ENCODE peak calls at places on chromosome 11, in seven cellular contexts. One of them, this sample, is unnamed.

GRCh38 chr11:18612394-18612793 is 12.8 kb downstream of the MISFA start:
- DNase-seq in neuronal stem cell: no peak
- DNase-seq in dorsolateral prefrontal cortex: no peak
- DNase-seq in endodermal cell: no peak
- DNase-seq in cardiac muscle cell: no peak
- DNase-seq in MM.1S: no peak
- DNase-seq in CD8-positive, alpha-beta T cell: no peak
- DNase-seq in this sample: no peak

GRCh38 chr11:68778205-68778604 is 26.9 kb upstream of the TESMIN start:
- DNase-seq in neuronal stem cell: no peak
- DNase-seq in dorsolateral prefrontal cortex: no peak
- DNase-seq in endodermal cell: no peak
- DNase-seq in cardiac muscle cell: no peak
- DNase-seq in MM.1S: no peak
- DNase-seq in CD8-positive, alpha-beta T cell: no peak
- DNase-seq in this sample: no peak

GRCh38 chr11:117194267-117194666 is 4.9 kb upstream of the TAGLN start:
- DNase-seq in neuronal stem cell: no peak
- DNase-seq in dorsolateral prefrontal cortex: no peak
- DNase-seq in endodermal cell: no peak
- DNase-seq in cardiac muscle cell: no peak
- DNase-seq in MM.1S: no peak
- DNase-seq in CD8-positive, alpha-beta T cell: no peak
- DNase-seq in this sample: no peak

GRCh38 chr11:80083561-80083960 is 642.7 kb upstream of the TENM4 start:
- DNase-seq in neuronal stem cell: no peak
- DNase-seq in dorsolateral prefrontal cortex: no peak
- DNase-seq in endodermal cell: no peak
- DNase-seq in cardiac muscle cell: peak
- DNase-seq in MM.1S: no peak
- DNase-seq in CD8-positive, alpha-beta T cell: no peak
- DNase-seq in this sample: no peak

GRCh38 chr11:29005401-29005980 is 897.3 kb downstream of the METTL15 start:
- DNase-seq in neuronal stem cell: no peak
- DNase-seq in dorsolateral prefrontal cortex: no peak
- DNase-seq in endodermal cell: peak
- DNase-seq in cardiac muscle cell: no peak
- DNase-seq in MM.1S: peak
- DNase-seq in CD8-positive, alpha-beta T cell: no peak
- DNase-seq in this sample: no peak

GRCh38 chr11:20397281-20397680 is 9.8 kb downstream of the PRMT3 start:
- DNase-seq in neuronal stem cell: no peak
- DNase-seq in dorsolateral prefrontal cortex: no peak
- DNase-seq in endodermal cell: no peak
- DNase-seq in cardiac muscle cell: peak
- DNase-seq in MM.1S: peak
- DNase-seq in CD8-positive, alpha-beta T cell: no peak
- DNase-seq in this sample: peak

GRCh38 chr11:129973068-129973467 is 29.6 kb downstream of the PRDM10 start:
- DNase-seq in neuronal stem cell: no peak
- DNase-seq in dorsolateral prefrontal cortex: no peak
- DNase-seq in endodermal cell: no peak
- DNase-seq in cardiac muscle cell: no peak
- DNase-seq in MM.1S: peak
- DNase-seq in CD8-positive, alpha-beta T cell: no peak
- DNase-seq in this sample: no peak

GRCh38 chr11:30585892-30586250 is 282 bp downstream of the MPPED2 start:
- DNase-seq in neuronal stem cell: no peak
- DNase-seq in dorsolateral prefrontal cortex: peak
- DNase-seq in endodermal cell: no peak
- DNase-seq in cardiac muscle cell: peak
- DNase-seq in MM.1S: no peak
- DNase-seq in CD8-positive, alpha-beta T cell: no peak
- DNase-seq in this sample: no peak

GRCh38 chr11:9875402-9875801 is 211.5 kb downstream of the SWAP70 start:
- DNase-seq in neuronal stem cell: no peak
- DNase-seq in dorsolateral prefrontal cortex: no peak
- DNase-seq in endodermal cell: no peak
- DNase-seq in cardiac muscle cell: no peak
- DNase-seq in MM.1S: no peak
- DNase-seq in CD8-positive, alpha-beta T cell: no peak
- DNase-seq in this sample: no peak

GRCh38 chr11:126968915-126969314 is 31.7 kb downstream of the KIRREL3 start:
- DNase-seq in neuronal stem cell: no peak
- DNase-seq in dorsolateral prefrontal cortex: no peak
- DNase-seq in endodermal cell: peak
- DNase-seq in cardiac muscle cell: peak
- DNase-seq in MM.1S: peak
- DNase-seq in CD8-positive, alpha-beta T cell: no peak
- DNase-seq in this sample: no peak

GRCh38 chr11:3712274-3712673 is 41.1 kb upstream of the CHRNA10 start:
- DNase-seq in neuronal stem cell: no peak
- DNase-seq in dorsolateral prefrontal cortex: no peak
- DNase-seq in endodermal cell: no peak
- DNase-seq in cardiac muscle cell: no peak
- DNase-seq in MM.1S: no peak
- DNase-seq in CD8-positive, alpha-beta T cell: no peak
- DNase-seq in this sample: no peak

GRCh38 chr11:47333526-47333845 is 19.0 kb downstream of the MYBPC3 start:
- DNase-seq in neuronal stem cell: no peak
- DNase-seq in dorsolateral prefrontal cortex: peak
- DNase-seq in endodermal cell: no peak
- DNase-seq in cardiac muscle cell: no peak
- DNase-seq in MM.1S: no peak
- DNase-seq in CD8-positive, alpha-beta T cell: no peak
- DNase-seq in this sample: no peak

GRCh38 chr11:66228521-66228920 is 39.9 kb upstream of the RAB1B start:
- DNase-seq in neuronal stem cell: no peak
- DNase-seq in dorsolateral prefrontal cortex: no peak
- DNase-seq in endodermal cell: peak
- DNase-seq in cardiac muscle cell: no peak
- DNase-seq in MM.1S: no peak
- DNase-seq in CD8-positive, alpha-beta T cell: no peak
- DNase-seq in this sample: no peak

GRCh38 chr11:15585587-15586331 is 471.0 kb downstream of the INSC start:
- DNase-seq in neuronal stem cell: no peak
- DNase-seq in dorsolateral prefrontal cortex: no peak
- DNase-seq in endodermal cell: no peak
- DNase-seq in cardiac muscle cell: no peak
- DNase-seq in MM.1S: no peak
- DNase-seq in CD8-positive, alpha-beta T cell: no peak
- DNase-seq in this sample: no peak

GRCh38 chr11:12677131-12677530 is 2.9 kb downstream of the TEAD1 start:
- DNase-seq in neuronal stem cell: no peak
- DNase-seq in dorsolateral prefrontal cortex: no peak
- DNase-seq in endodermal cell: peak
- DNase-seq in cardiac muscle cell: no peak
- DNase-seq in MM.1S: no peak
- DNase-seq in CD8-positive, alpha-beta T cell: no peak
- DNase-seq in this sample: no peak

GRCh38 chr11:116073854-116074837 is 569.9 kb upstream of the CADM1 start:
- DNase-seq in neuronal stem cell: peak
- DNase-seq in dorsolateral prefrontal cortex: peak
- DNase-seq in endodermal cell: peak
- DNase-seq in cardiac muscle cell: peak
- DNase-seq in MM.1S: no peak
- DNase-seq in CD8-positive, alpha-beta T cell: no peak
- DNase-seq in this sample: no peak

GRCh38 chr11:75579841-75580240 is 17.8 kb downstream of the SERPINH1 start:
- DNase-seq in neuronal stem cell: no peak
- DNase-seq in dorsolateral prefrontal cortex: no peak
- DNase-seq in endodermal cell: no peak
- DNase-seq in cardiac muscle cell: no peak
- DNase-seq in MM.1S: no peak
- DNase-seq in CD8-positive, alpha-beta T cell: no peak
- DNase-seq in this sample: no peak

GRCh38 chr11:134068829-134069425 is at the start of gene JAM3:
- DNase-seq in neuronal stem cell: peak
- DNase-seq in dorsolateral prefrontal cortex: peak
- DNase-seq in endodermal cell: peak
- DNase-seq in cardiac muscle cell: peak
- DNase-seq in MM.1S: peak
- DNase-seq in CD8-positive, alpha-beta T cell: peak
- DNase-seq in this sample: peak

GRCh38 chr11:119839504-119840133 is 110.6 kb upstream of the NECTIN1 start:
- DNase-seq in neuronal stem cell: no peak
- DNase-seq in dorsolateral prefrontal cortex: no peak
- DNase-seq in endodermal cell: peak
- DNase-seq in cardiac muscle cell: no peak
- DNase-seq in MM.1S: no peak
- DNase-seq in CD8-positive, alpha-beta T cell: no peak
- DNase-seq in this sample: no peak

GRCh38 chr11:2300936-2301630 is 635 bp downstream of the C11orf21 start:
- DNase-seq in neuronal stem cell: no peak
- DNase-seq in dorsolateral prefrontal cortex: no peak
- DNase-seq in endodermal cell: no peak
- DNase-seq in cardiac muscle cell: no peak
- DNase-seq in MM.1S: no peak
- DNase-seq in CD8-positive, alpha-beta T cell: no peak
- DNase-seq in this sample: no peak
- H3K4me3 ChIP-seq in neuronal stem cell: no peak
- H3K4me3 ChIP-seq in dorsolateral prefrontal cortex: no peak
- H3K4me3 ChIP-seq in endodermal cell: no peak
- H3K4me3 ChIP-seq in cardiac muscle cell: no peak
- H3K4me3 ChIP-seq in MM.1S: no peak
- H3K4me3 ChIP-seq in CD8-positive, alpha-beta T cell: peak
- H3K4me3 ChIP-seq in this sample: no peak

GRCh38 chr11:34976496-34976895 is 60.1 kb downstream of the PDHX start:
- DNase-seq in neuronal stem cell: no peak
- DNase-seq in dorsolateral prefrontal cortex: no peak
- DNase-seq in endodermal cell: no peak
- DNase-seq in cardiac muscle cell: no peak
- DNase-seq in MM.1S: no peak
- DNase-seq in CD8-positive, alpha-beta T cell: no peak
- DNase-seq in this sample: no peak

GRCh38 chr11:34978236-34979191 is 62.1 kb downstream of the PDHX start:
- DNase-seq in neuronal stem cell: no peak
- DNase-seq in dorsolateral prefrontal cortex: no peak
- DNase-seq in endodermal cell: peak
- DNase-seq in cardiac muscle cell: peak
- DNase-seq in MM.1S: no peak
- DNase-seq in CD8-positive, alpha-beta T cell: no peak
- DNase-seq in this sample: peak

GRCh38 chr11:34972892-34973291 is 56.5 kb downstream of the PDHX start:
- DNase-seq in neuronal stem cell: no peak
- DNase-seq in dorsolateral prefrontal cortex: no peak
- DNase-seq in endodermal cell: no peak
- DNase-seq in cardiac muscle cell: no peak
- DNase-seq in MM.1S: no peak
- DNase-seq in CD8-positive, alpha-beta T cell: no peak
- DNase-seq in this sample: no peak

GRCh38 chr11:34975482-34975881 is 59.1 kb downstream of the PDHX start:
- DNase-seq in neuronal stem cell: no peak
- DNase-seq in dorsolateral prefrontal cortex: no peak
- DNase-seq in endodermal cell: no peak
- DNase-seq in cardiac muscle cell: no peak
- DNase-seq in MM.1S: no peak
- DNase-seq in CD8-positive, alpha-beta T cell: no peak
- DNase-seq in this sample: no peak

DNA sequence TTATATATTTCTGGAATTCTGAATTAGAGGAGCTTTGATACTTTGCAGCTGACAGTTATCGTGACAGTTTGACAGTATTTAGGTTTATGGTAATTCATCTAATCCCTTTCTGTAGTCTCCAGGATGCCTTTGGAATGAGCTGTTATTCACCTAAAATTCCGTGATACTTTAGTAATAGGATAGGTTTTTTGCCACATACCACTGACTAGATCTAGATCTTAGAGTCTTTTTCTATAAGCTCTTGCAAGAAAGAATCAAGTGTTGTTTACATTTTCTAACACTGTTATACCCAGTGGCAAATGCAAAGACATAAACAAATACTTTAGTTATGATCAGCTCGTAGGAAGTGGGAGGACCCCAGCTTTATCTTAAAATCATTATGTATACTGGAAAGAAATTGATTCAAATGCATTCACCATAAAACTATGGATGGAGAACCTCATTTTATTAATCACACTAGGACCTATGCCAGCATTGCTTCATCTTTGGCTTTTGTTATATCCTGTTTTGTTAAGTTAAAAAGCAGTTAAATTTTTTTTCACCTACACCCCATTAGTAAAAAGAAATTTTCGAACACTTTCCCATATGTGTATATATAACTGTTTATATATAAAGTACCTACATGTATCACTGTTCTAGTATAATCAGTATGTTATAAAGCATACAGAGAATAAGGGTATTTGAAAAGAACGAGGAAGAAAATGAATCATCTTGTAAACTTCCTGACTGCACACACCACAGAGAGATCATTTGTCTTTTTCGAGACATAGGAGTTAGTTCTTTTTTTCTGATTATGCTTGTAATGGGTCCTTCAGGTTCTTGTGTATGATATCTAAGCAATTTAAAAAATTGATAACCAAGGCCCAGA is 60.9 kb downstream of the PDHX start:
- DNase-seq in neuronal stem cell: no peak
- DNase-seq in dorsolateral prefrontal cortex: no peak
- DNase-seq in endodermal cell: no peak
- DNase-seq in cardiac muscle cell: no peak
- DNase-seq in MM.1S: no peak
- DNase-seq in CD8-positive, alpha-beta T cell: no peak
- DNase-seq in this sample: no peak
- H3K4me3 ChIP-seq in neuronal stem cell: no peak
- H3K4me3 ChIP-seq in dorsolateral prefrontal cortex: no peak
- H3K4me3 ChIP-seq in endodermal cell: no peak
- H3K4me3 ChIP-seq in cardiac muscle cell: no peak
- H3K4me3 ChIP-seq in MM.1S: no peak
- H3K4me3 ChIP-seq in CD8-positive, alpha-beta T cell: no peak
- H3K4me3 ChIP-seq in this sample: no peak

DNA sequence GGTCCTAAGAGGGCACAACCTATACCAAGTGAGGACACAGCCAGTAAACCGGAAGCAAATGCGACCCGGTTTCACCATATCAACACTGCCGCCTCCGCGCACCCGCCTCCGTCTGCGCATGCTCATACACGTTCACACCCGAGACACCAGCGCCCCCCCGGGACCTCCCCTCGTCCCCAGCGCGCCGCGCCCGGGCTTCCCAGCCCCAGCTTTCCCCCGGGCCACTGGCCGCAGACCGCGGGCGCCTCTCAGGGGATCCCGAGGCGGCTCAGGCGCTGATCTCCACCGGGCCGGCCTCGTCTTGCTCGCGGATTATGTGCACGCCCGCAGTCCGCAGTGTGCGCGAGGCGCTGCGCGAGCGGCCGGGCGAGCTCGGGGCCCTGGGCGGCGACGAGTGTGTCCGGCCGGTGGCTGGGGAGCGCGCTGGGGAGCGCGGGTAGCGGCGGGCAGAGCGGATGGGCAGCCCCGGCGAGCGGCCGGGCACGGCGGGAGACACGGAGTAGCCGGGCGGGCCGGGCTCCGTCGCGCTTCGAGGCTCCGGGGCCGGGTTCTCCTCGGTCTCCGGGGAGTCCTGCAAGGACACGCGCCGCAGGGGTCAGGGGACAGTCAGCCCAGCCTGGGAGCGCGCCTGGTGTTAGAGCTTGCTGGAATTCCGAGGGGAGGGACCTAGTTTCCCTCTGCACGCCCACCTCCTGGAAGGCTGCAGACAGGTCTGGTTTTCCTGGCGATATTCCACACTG is 2.0 kb downstream of the HEPN1 start:
- DNase-seq in neuronal stem cell: peak
- DNase-seq in dorsolateral prefrontal cortex: no peak
- DNase-seq in endodermal cell: peak
- DNase-seq in cardiac muscle cell: peak
- DNase-seq in MM.1S: no peak
- DNase-seq in CD8-positive, alpha-beta T cell: peak
- DNase-seq in this sample: peak
- H3K4me3 ChIP-seq in neuronal stem cell: peak
- H3K4me3 ChIP-seq in dorsolateral prefrontal cortex: peak
- H3K4me3 ChIP-seq in endodermal cell: peak
- H3K4me3 ChIP-seq in cardiac muscle cell: peak
- H3K4me3 ChIP-seq in MM.1S: no peak
- H3K4me3 ChIP-seq in CD8-positive, alpha-beta T cell: peak
- H3K4me3 ChIP-seq in this sample: peak

GRCh38 chr11:67435727-67436458 is 1.6 kb downstream of the PTPRCAP start:
- DNase-seq in neuronal stem cell: no peak
- DNase-seq in dorsolateral prefrontal cortex: no peak
- DNase-seq in endodermal cell: no peak
- DNase-seq in cardiac muscle cell: no peak
- DNase-seq in MM.1S: no peak
- DNase-seq in CD8-positive, alpha-beta T cell: no peak
- DNase-seq in this sample: no peak
- H3K4me3 ChIP-seq in neuronal stem cell: no peak
- H3K4me3 ChIP-seq in dorsolateral prefrontal cortex: no peak
- H3K4me3 ChIP-seq in endodermal cell: no peak
- H3K4me3 ChIP-seq in cardiac muscle cell: no peak
- H3K4me3 ChIP-seq in MM.1S: no peak
- H3K4me3 ChIP-seq in CD8-positive, alpha-beta T cell: peak
- H3K4me3 ChIP-seq in this sample: no peak